ENCODE peak calls at places on chromosomes 6 and 20, in eight cellular contexts. X, E, P, Y, B, K, S and Z are unnamed samples.

GRCh38 chr20:17543531-17543961 is 12.4 kb upstream of the BFSP1 start:
- DNase-seq in X (no peak), E (no peak), P (no peak), Y (peak), B (no peak), K (no peak), S (no peak), Z (no peak)

GRCh38 chr6:28349892-28350737 is at the start of gene ZKSCAN3:
- DNase-seq in X (peak), E (peak), P (peak), Y (no peak), B (peak), K (peak), S (peak), Z (peak)

GRCh38 chr20:32052792-32053362 is 835 bp downstream of the HCK start:
- DNase-seq in X (no peak), E (no peak), P (no peak), Y (no peak), B (peak), K (peak), S (peak), Z (no peak)

GRCh38 chr6:73738367-73739028 is 42.5 kb downstream of the CD109 start:
- DNase-seq in X (no peak), E (no peak), P (no peak), Y (no peak), B (no peak), K (no peak), S (no peak), Z (no peak)

GRCh38 chr6:89298680-89299450 is 16.2 kb downstream of the GABRR2 start:
- DNase-seq in X (peak), E (no peak), P (no peak), Y (no peak), B (no peak), K (no peak), S (no peak), Z (no peak)

GRCh38 chr20:11001767-11002540 is 328.2 kb upstream of the JAG1 start:
- DNase-seq in X (peak), E (no peak), P (no peak), Y (no peak), B (no peak), K (peak), S (no peak), Z (no peak)

GRCh38 chr6:134707342-134707982 is 242.4 kb downstream of the ALDH8A1 start:
- DNase-seq in X (peak), E (no peak), P (no peak), Y (no peak), B (peak), K (no peak), S (no peak), Z (no peak)

GRCh38 chr6:106609699-106610098 is 19.6 kb downstream of the RTN4IP1 start:
- DNase-seq in X (peak), E (no peak), P (no peak), Y (no peak), B (peak), K (no peak), S (no peak), Z (no peak)

GRCh38 chr6:112286010-112286409 is 31.6 kb upstream of the LAMA4 start:
- DNase-seq in X (no peak), E (no peak), P (no peak), Y (no peak), B (peak), K (no peak), S (no peak), Z (no peak)

DNA sequence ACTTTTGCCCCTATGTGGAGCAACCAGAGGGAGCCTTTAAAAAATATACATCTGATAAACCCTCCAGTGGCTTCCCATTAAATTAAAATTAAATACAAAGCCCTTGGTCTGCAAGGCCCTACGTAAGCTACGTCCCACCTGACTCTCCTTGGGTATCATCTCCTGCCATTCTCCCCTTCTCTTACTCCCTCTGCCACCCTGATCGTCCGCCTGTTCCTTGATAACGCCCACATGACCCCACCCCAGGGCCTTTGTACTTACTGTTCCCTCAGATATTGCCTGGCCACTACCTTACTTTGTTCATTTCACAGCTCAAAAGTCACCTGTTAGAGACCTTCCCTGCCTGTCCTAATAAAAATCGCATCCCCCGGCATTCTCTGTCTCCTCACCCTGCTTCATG is 5.4 kb upstream of the NFATC2 start:
- DNase-seq in X (no peak), E (no peak), P (no peak), Y (no peak), B (no peak), K (no peak), S (no peak), Z (no peak)
- TF ChIP-seq CTCF in X (no peak), E (no peak), P (no peak), Y (no peak), B (no peak), K (no peak), S (no peak), Z (no peak)

GRCh38 chr6:149111556-149112115 is 205.9 kb upstream of the TAB2 start:
- DNase-seq in X (no peak), E (no peak), P (no peak), Y (no peak), B (no peak), K (no peak), S (no peak), Z (no peak)
- TF ChIP-seq CTCF in X (no peak), E (no peak), P (no peak), Y (no peak), B (no peak), K (no peak), S (no peak), Z (no peak)

GRCh38 chr6:169159331-169159730 is 94.3 kb downstream of the THBS2 start:
- DNase-seq in X (no peak), E (no peak), P (no peak), Y (no peak), B (no peak), K (no peak), S (no peak), Z (no peak)

GRCh38 chr6:169158182-169158573 is 95.5 kb downstream of the THBS2 start:
- DNase-seq in X (no peak), E (no peak), P (peak), Y (no peak), B (peak), K (peak), S (no peak), Z (no peak)

GRCh38 chr6:169157474-169158181 is 96.0 kb downstream of the THBS2 start:
- DNase-seq in X (no peak), E (no peak), P (no peak), Y (no peak), B (no peak), K (no peak), S (no peak), Z (no peak)

GRCh38 chr6:169160091-169160854 is 93.4 kb downstream of the THBS2 start:
- DNase-seq in X (no peak), E (no peak), P (no peak), Y (no peak), B (no peak), K (no peak), S (no peak), Z (no peak)

DNA sequence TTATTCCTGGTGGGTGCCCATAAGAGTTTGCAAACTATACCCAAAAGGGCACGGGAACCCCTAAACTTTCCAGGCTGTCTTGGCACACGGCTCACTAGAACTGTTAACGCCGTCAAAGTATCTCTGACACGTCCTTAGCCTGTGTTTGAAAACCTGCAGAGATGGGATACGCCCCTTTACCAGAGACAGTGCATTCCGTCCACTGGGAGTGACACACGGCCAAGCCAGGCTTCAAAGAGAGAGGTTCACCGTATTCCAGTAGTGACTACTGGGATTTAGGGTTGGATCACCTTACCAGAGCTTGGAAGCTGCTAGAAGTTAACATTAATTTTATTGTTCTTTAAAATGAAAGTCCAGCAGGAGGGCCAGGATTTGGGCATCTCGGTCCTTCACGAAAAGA is 94.9 kb downstream of the THBS2 start:
- DNase-seq in X (no peak), E (no peak), P (no peak), Y (no peak), B (no peak), K (no peak), S (no peak), Z (no peak)
- TF ChIP-seq CTCF in X (no peak), E (no peak), P (no peak), Y (no peak), B (no peak), K (no peak), S (no peak), Z (no peak)

GRCh38 chr6:149961728-149962425 is 1.9 kb upstream of the ULBP1 start:
- DNase-seq in X (peak), E (no peak), P (no peak), Y (no peak), B (no peak), K (no peak), S (no peak), Z (no peak)
- TF ChIP-seq CTCF in X (peak), E (peak), P (peak), Y (peak), B (no peak), K (no peak), S (no peak), Z (no peak)

GRCh38 chr6:34237722-34238506 is 1.2 kb downstream of the HMGA1 start:
- DNase-seq in X (peak), E (peak), P (peak), Y (no peak), B (peak), K (peak), S (peak), Z (no peak)
- TF ChIP-seq CTCF in X (peak), E (peak), P (peak), Y (peak), B (no peak), K (no peak), S (no peak), Z (peak)

GRCh38 chr20:60851826-60852704 is 400.0 kb upstream of the CDH4 start:
- DNase-seq in X (peak), E (peak), P (peak), Y (no peak), B (peak), K (no peak), S (no peak), Z (no peak)
- TF ChIP-seq CTCF in X (peak), E (peak), P (peak), Y (no peak), B (no peak), K (peak), S (no peak), Z (peak)

DNA sequence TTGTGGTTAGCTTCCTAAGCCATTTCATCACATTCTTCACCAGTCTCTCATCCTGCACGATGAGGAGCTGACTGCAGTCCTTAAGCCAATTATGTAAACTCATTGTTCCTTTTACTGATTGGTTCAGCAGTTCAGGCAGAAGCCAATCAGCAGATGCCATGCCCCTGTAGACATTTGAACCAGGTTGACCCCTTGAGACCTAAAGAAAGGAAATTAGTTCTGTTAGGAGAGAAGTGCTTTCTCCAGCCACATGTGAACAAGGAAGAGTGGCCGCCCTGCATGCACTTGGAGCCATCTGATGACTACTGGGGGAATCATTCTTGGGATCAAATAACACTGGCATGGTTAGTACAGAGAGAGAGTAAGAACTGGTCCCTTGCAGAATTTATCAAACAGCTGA is 535.2 kb upstream of the ID4 start:
- DNase-seq in X (peak), E (no peak), P (no peak), Y (no peak), B (no peak), K (no peak), S (no peak), Z (no peak)
- TF ChIP-seq CTCF in X (no peak), E (no peak), P (no peak), Y (no peak), B (no peak), K (no peak), S (no peak), Z (no peak)

DNA sequence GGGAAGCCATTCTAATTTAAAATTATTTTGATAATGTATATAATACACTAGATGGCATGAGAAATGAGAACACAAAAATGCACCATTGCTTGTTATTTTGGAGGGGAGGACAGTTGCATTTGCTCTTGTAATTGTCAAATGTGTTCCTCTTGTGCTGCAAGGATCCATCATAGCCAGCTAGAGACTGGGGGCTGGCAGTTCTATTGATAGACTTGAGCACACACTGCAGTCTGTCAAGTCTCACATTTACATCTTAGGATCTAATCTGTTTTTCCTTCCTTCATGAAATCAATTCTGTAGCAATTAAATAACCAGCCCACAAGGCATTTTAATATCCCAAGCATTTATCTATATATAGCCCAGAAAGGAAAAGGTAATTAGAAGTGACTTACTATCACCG is 143.1 kb upstream of the STXBP5 start:
- DNase-seq in X (no peak), E (no peak), P (no peak), Y (no peak), B (no peak), K (no peak), S (no peak), Z (no peak)
- TF ChIP-seq CTCF in X (no peak), E (no peak), P (no peak), Y (no peak), B (no peak), K (no peak), S (no peak), Z (no peak)